ENCODE peak calls at places on chromosomes 6 and 20, in four cellular contexts. V is GM23248; L is amygdala; O is stimulated activated CD8-positive, alpha-beta memory T cell treated with anti-CD3 and anti-CD28 coated beads, Interleukin-12 subunit alpha, Interleukin-12 subunit beta, amount 100 ng/mL, for 4 hours. R is an unnamed sample.

GRCh38 chr6:126534418-126534817 is 194.5 kb downstream of the CENPW start:
- DNase-seq in O (no peak), L (no peak), V (no peak), R (no peak)

GRCh38 chr6:68575765-68576439 is 59.2 kb upstream of the ADGRB3 start:
- DNase-seq in V (no peak), O (no peak), L (peak), R (peak)

GRCh38 chr6:148817689-148818088 is 70.9 kb downstream of the UST start:
- DNase-seq in O (no peak), L (no peak), V (no peak), R (no peak)

GRCh38 chr6:159252955-159253508 is 83.8 kb downstream of the FNDC1 start:
- DNase-seq in O (no peak), V (peak), L (peak), R (peak)

GRCh38 chr6:22247916-22248482 is 48.8 kb downstream of the PRL start:
- DNase-seq in V (no peak), L (no peak), O (no peak), R (peak)

GRCh38 chr20:47181056-47181862 is 175.2 kb downstream of the ZMYND8 start:
- DNase-seq in V (peak), L (no peak), O (no peak), R (peak)

GRCh38 chr6:5204340-5204739 is 56.4 kb downstream of the LYRM4 start:
- DNase-seq in V (no peak), O (no peak), L (no peak), R (no peak)

GRCh38 chr6:158761746-158762145 is 57.4 kb downstream of the EZR start:
- DNase-seq in L (no peak), O (no peak), V (no peak), R (no peak)

GRCh38 chr20:44211177-44212039 is 837 bp upstream of the OSER1 start:
- DNase-seq in V (peak), O (no peak), L (peak), R (peak)

GRCh38 chr20:57514273-57514751 is 10.6 kb downstream of the CTCFL start:
- DNase-seq in V (peak), L (peak), O (no peak), R (peak)

GRCh38 chr20:845226-845868 is 11.8 kb downstream of the FAM110A start:
- DNase-seq in V (no peak), L (no peak), O (no peak), R (no peak)

GRCh38 chr6:18491303-18492090 is 104.3 kb downstream of the RNF144B start:
- DNase-seq in O (no peak), V (no peak), L (no peak), R (peak)

GRCh38 chr6:40916816-40917215 is 122.2 kb downstream of the UNC5CL start:
- DNase-seq in V (no peak), L (no peak), O (no peak), R (peak)

GRCh38 chr6:113530769-113531168 is 326.4 kb upstream of the MARCKS start:
- DNase-seq in O (no peak), V (peak), L (no peak), R (peak)

GRCh38 chr6:15406452-15406851 is 160.6 kb downstream of the JARID2 start:
- DNase-seq in O (no peak), V (no peak), L (no peak), R (no peak)

GRCh38 chr6:124470803-124471202 is 491.4 kb upstream of the RNF217 start:
- DNase-seq in L (no peak), V (no peak), O (no peak), R (no peak)

GRCh38 chr20:50360218-50360672 is 149.9 kb upstream of the PTPN1 start:
- DNase-seq in V (no peak), L (no peak), O (no peak), R (no peak)

GRCh38 chr6:72580281-72580940 is 41.5 kb upstream of the KCNQ5 start:
- DNase-seq in O (no peak), V (peak), L (peak), R (peak)

GRCh38 chr6:54053893-54054391 is 57.3 kb upstream of the MLIP start:
- DNase-seq in V (peak), O (no peak), L (peak), R (peak)

GRCh38 chr6:81999270-81999669 is 246.8 kb upstream of the TENT5A start:
- DNase-seq in O (no peak), V (no peak), L (no peak), R (peak)

GRCh38 chr6:147033267-147033666 is 170.9 kb upstream of the STXBP5 start:
- DNase-seq in O (no peak), L (no peak), V (peak), R (peak)

GRCh38 chr6:119830494-119831295 is 481.1 kb upstream of the MAN1A1 start:
- DNase-seq in L (no peak), V (no peak), O (no peak), R (peak)

GRCh38 chr6:47254906-47255305 is 54.8 kb downstream of the TNFRSF21 start:
- DNase-seq in V (no peak), L (no peak), O (no peak), R (no peak)

GRCh38 chr6:113591896-113592827 is 265.0 kb upstream of the MARCKS start:
- DNase-seq in L (no peak), O (no peak), V (peak), R (peak)

GRCh38 chr6:2129076-2129695 is 116.2 kb downstream of the GMDS start:
- DNase-seq in V (no peak), L (no peak), O (no peak), R (no peak)

GRCh38 chr6:157280947-157281346 is 42.4 kb downstream of the TMEM242 start:
- DNase-seq in L (no peak), O (no peak), V (no peak), R (no peak)

GRCh38 chr20:61263084-61263695 is 11.1 kb downstream of the CDH4 start:
- DNase-seq in L (peak), V (peak), O (no peak), R (peak)

GRCh38 chr6:108250240-108250866 is 10.5 kb downstream of the SNX3 start:
- DNase-seq in O (no peak), V (peak), L (no peak), R (peak)

GRCh38 chr6:168447741-168448140 is 6.8 kb downstream of the SMOC2 start:
- DNase-seq in V (no peak), O (no peak), L (no peak), R (no peak)

GRCh38 chr6:127219869-127220268 is 46.8 kb upstream of the RNF146 start:
- DNase-seq in V (no peak), L (no peak), O (no peak), R (no peak)

GRCh38 chr6:1400126-1400850 is 10.9 kb downstream of the FOXF2 start:
- DNase-seq in V (no peak), L (no peak), O (no peak), R (no peak)

GRCh38 chr20:63330940-63331339 is 30.2 kb downstream of the CHRNA4 start:
- DNase-seq in O (no peak), L (no peak), V (no peak), R (no peak)

GRCh38 chr6:106275692-106276091 is 49.9 kb downstream of the ATG5 start:
- DNase-seq in O (no peak), V (peak), L (no peak), R (peak)

GRCh38 chr20:58647814-58648501 is 3.1 kb upstream of the STX16 start:
- DNase-seq in O (no peak), L (no peak), V (peak), R (peak)

GRCh38 chr6:13268914-13269532 is 59.3 kb downstream of the TBC1D7 start:
- DNase-seq in O (no peak), V (peak), L (no peak), R (peak)